ENCODE peak calls at places on chromosomes 11 and 22, in four cellular contexts. One of them, this sample, is unnamed.

GRCh38 chr11:9362393-9362863 is 22.0 kb upstream of the IPO7 start:
- DNase-seq in uterus: no peak
- DNase-seq in colonic mucosa: no peak
- DNase-seq in heart right ventricle: no peak
- DNase-seq in this sample: no peak

GRCh38 chr11:129143335-129143734 is 48.8 kb downstream of the ARHGAP32 start:
- DNase-seq in uterus: peak; percentile 63
- DNase-seq in colonic mucosa: peak; percentile 74
- DNase-seq in heart right ventricle: peak; percentile 26
- DNase-seq in this sample: peak; percentile 94

GRCh38 chr22:46754110-46754799 is 8.2 kb upstream of the TBC1D22A start:
- DNase-seq in uterus: peak; percentile 82
- DNase-seq in colonic mucosa: peak; percentile 94
- DNase-seq in heart right ventricle: peak; percentile 96
- DNase-seq in this sample: peak; percentile 91

GRCh38 chr22:24224468-24224867 is 20.4 kb downstream of the GGT5 start:
- DNase-seq in uterus: no peak
- DNase-seq in colonic mucosa: no peak
- DNase-seq in heart right ventricle: no peak
- DNase-seq in this sample: no peak

GRCh38 chr11:128503231-128503991 is 83.9 kb downstream of the ETS1 start:
- DNase-seq in uterus: no peak
- DNase-seq in colonic mucosa: no peak
- DNase-seq in heart right ventricle: no peak
- DNase-seq in this sample: no peak

GRCh38 chr11:116171271-116172140 is 601.3 kb downstream of the BUD13 start:
- DNase-seq in uterus: no peak
- DNase-seq in colonic mucosa: peak; percentile 7
- DNase-seq in heart right ventricle: peak; percentile 1
- DNase-seq in this sample: no peak

GRCh38 chr11:116725434-116726221 is 47.2 kb downstream of the BUD13 start:
- DNase-seq in uterus: peak; percentile 20
- DNase-seq in colonic mucosa: no peak
- DNase-seq in heart right ventricle: no peak
- DNase-seq in this sample: no peak

GRCh38 chr11:94768602-94769511 is 701 bp downstream of the AMOTL1 start:
- DNase-seq in uterus: peak; percentile 53
- DNase-seq in colonic mucosa: no peak
- DNase-seq in heart right ventricle: peak; percentile 58
- DNase-seq in this sample: no peak

GRCh38 chr11:111910637-111911562 is 670 bp downstream of the CRYAB start:
- DNase-seq in uterus: no peak
- DNase-seq in colonic mucosa: no peak
- DNase-seq in heart right ventricle: peak; percentile 64
- DNase-seq in this sample: no peak

GRCh38 chr11:69013009-69013951 is at the start of gene MRGPRF:
- DNase-seq in uterus: peak; percentile 98
- DNase-seq in colonic mucosa: peak; percentile 81
- DNase-seq in heart right ventricle: peak; percentile 88
- DNase-seq in this sample: peak; percentile 98

GRCh38 chr11:121367434-121367833 is 74.9 kb downstream of the SC5D start:
- DNase-seq in uterus: no peak
- DNase-seq in colonic mucosa: no peak
- DNase-seq in heart right ventricle: no peak
- DNase-seq in this sample: no peak

GRCh38 chr11:11422291-11423128 is 69.5 kb upstream of the CSNK2A3 start:
- DNase-seq in uterus: no peak
- DNase-seq in colonic mucosa: no peak
- DNase-seq in heart right ventricle: no peak
- DNase-seq in this sample: no peak

GRCh38 chr22:39176067-39176621 is 23.7 kb upstream of the CBX7 start:
- DNase-seq in uterus: peak; percentile 72
- DNase-seq in colonic mucosa: no peak
- DNase-seq in heart right ventricle: peak; percentile 73
- DNase-seq in this sample: no peak

GRCh38 chr11:86537541-86538222 is 134.7 kb downstream of the ME3 start:
- DNase-seq in uterus: no peak
- DNase-seq in colonic mucosa: no peak
- DNase-seq in heart right ventricle: no peak
- DNase-seq in this sample: no peak

GRCh38 chr11:104625246-104625645 is 273.0 kb downstream of the CASP12 start:
- DNase-seq in uterus: no peak
- DNase-seq in colonic mucosa: no peak
- DNase-seq in heart right ventricle: no peak
- DNase-seq in this sample: no peak

GRCh38 chr11:78110351-78110750 is 29.1 kb downstream of the ALG8 start:
- DNase-seq in uterus: no peak
- DNase-seq in colonic mucosa: no peak
- DNase-seq in heart right ventricle: no peak
- DNase-seq in this sample: no peak

GRCh38 chr22:41302016-41302767 is 867 bp downstream of the ZC3H7B start:
- DNase-seq in uterus: peak; percentile 26
- DNase-seq in colonic mucosa: no peak
- DNase-seq in heart right ventricle: no peak
- DNase-seq in this sample: no peak

GRCh38 chr11:66100272-66101037 is 30.4 kb downstream of the PACS1 start:
- DNase-seq in uterus: peak; percentile 37
- DNase-seq in colonic mucosa: peak; percentile 60
- DNase-seq in heart right ventricle: peak; percentile 67
- DNase-seq in this sample: no peak

GRCh38 chr11:22787565-22788162 is 41.9 kb downstream of the SVIP start:
- DNase-seq in uterus: no peak
- DNase-seq in colonic mucosa: no peak
- DNase-seq in heart right ventricle: no peak
- DNase-seq in this sample: no peak

GRCh38 chr22:49997932-49998717 is 14.4 kb downstream of the IL17REL start:
- DNase-seq in uterus: no peak
- DNase-seq in colonic mucosa: no peak
- DNase-seq in heart right ventricle: no peak
- DNase-seq in this sample: no peak

GRCh38 chr11:132605794-132606570 is 926.3 kb downstream of the OPCML start:
- DNase-seq in uterus: no peak
- DNase-seq in colonic mucosa: no peak
- DNase-seq in heart right ventricle: no peak
- DNase-seq in this sample: no peak

GRCh38 chr22:20037419-20037818 is 16.5 kb downstream of the TANGO2 start:
- DNase-seq in uterus: no peak
- DNase-seq in colonic mucosa: no peak
- DNase-seq in heart right ventricle: no peak
- DNase-seq in this sample: no peak

GRCh38 chr11:118222437-118222836 is 2.4 kb downstream of the JAML start:
- DNase-seq in uterus: no peak
- DNase-seq in colonic mucosa: no peak
- DNase-seq in heart right ventricle: no peak
- DNase-seq in this sample: no peak

GRCh38 chr11:11263238-11264030 is 89.6 kb downstream of the CSNK2A3 start:
- DNase-seq in uterus: peak; percentile 65
- DNase-seq in colonic mucosa: no peak
- DNase-seq in heart right ventricle: no peak
- DNase-seq in this sample: peak; percentile 65

GRCh38 chr11:15985127-15985862 is 371.1 kb downstream of the SOX6 start:
- DNase-seq in uterus: no peak
- DNase-seq in colonic mucosa: no peak
- DNase-seq in heart right ventricle: no peak
- DNase-seq in this sample: no peak

GRCh38 chr11:5600374-5600851 is 4.0 kb downstream of the TRIM6 start:
- DNase-seq in uterus: peak; percentile 56
- DNase-seq in colonic mucosa: peak; percentile 63
- DNase-seq in heart right ventricle: peak; percentile 63
- DNase-seq in this sample: peak; percentile 87

GRCh38 chr11:64856382-64857227 is 12.2 kb upstream of the CDC42BPG start:
- DNase-seq in uterus: peak; percentile 53
- DNase-seq in colonic mucosa: peak; percentile 45
- DNase-seq in heart right ventricle: no peak
- DNase-seq in this sample: peak; percentile 98

GRCh38 chr11:116232364-116232801 is 540.4 kb downstream of the BUD13 start:
- DNase-seq in uterus: peak; percentile 24
- DNase-seq in colonic mucosa: no peak
- DNase-seq in heart right ventricle: no peak
- DNase-seq in this sample: no peak

GRCh38 chr11:77158041-77158695 is 30.1 kb downstream of the MYO7A start:
- DNase-seq in uterus: no peak
- DNase-seq in colonic mucosa: no peak
- DNase-seq in heart right ventricle: no peak
- DNase-seq in this sample: no peak

GRCh38 chr11:20353829-20354434 is 9.6 kb upstream of the HTATIP2 start:
- DNase-seq in uterus: no peak
- DNase-seq in colonic mucosa: no peak
- DNase-seq in heart right ventricle: peak; percentile 17
- DNase-seq in this sample: no peak

GRCh38 chr11:819943-820649 is 1.4 kb downstream of the PNPLA2 start:
- DNase-seq in uterus: peak; percentile 76
- DNase-seq in colonic mucosa: peak; percentile 96
- DNase-seq in heart right ventricle: peak; percentile 91
- DNase-seq in this sample: peak; percentile 96

GRCh38 chr11:16909375-16910035 is 104.7 kb downstream of the PLEKHA7 start:
- DNase-seq in uterus: no peak
- DNase-seq in colonic mucosa: no peak
- DNase-seq in heart right ventricle: no peak
- DNase-seq in this sample: no peak

GRCh38 chr22:36853407-36854099 is 7.3 kb upstream of the NCF4 start:
- DNase-seq in uterus: peak; percentile 37
- DNase-seq in colonic mucosa: peak; percentile 75
- DNase-seq in heart right ventricle: peak; percentile 78
- DNase-seq in this sample: peak; percentile 72

GRCh38 chr11:12540075-12540685 is 134.0 kb upstream of the TEAD1 start:
- DNase-seq in uterus: no peak
- DNase-seq in colonic mucosa: no peak
- DNase-seq in heart right ventricle: no peak
- DNase-seq in this sample: no peak

GRCh38 chr22:49044776-49045175 is 782.9 kb downstream of the BRD1 start:
- DNase-seq in uterus: no peak
- DNase-seq in colonic mucosa: no peak
- DNase-seq in heart right ventricle: no peak
- DNase-seq in this sample: no peak

GRCh38 chr22:36470994-36471331 is 10.5 kb downstream of the TXN2 start:
- DNase-seq in uterus: no peak
- DNase-seq in colonic mucosa: no peak
- DNase-seq in heart right ventricle: no peak
- DNase-seq in this sample: no peak

GRCh38 chr11:121106812-121107211 is 5.8 kb downstream of the TECTA start:
- DNase-seq in uterus: no peak
- DNase-seq in colonic mucosa: no peak
- DNase-seq in heart right ventricle: no peak
- DNase-seq in this sample: no peak

GRCh38 chr11:83257638-83258229 is 28.4 kb downstream of the CCDC90B start:
- DNase-seq in uterus: peak; percentile 18
- DNase-seq in colonic mucosa: no peak
- DNase-seq in heart right ventricle: no peak
- DNase-seq in this sample: no peak

GRCh38 chr11:47056261-47056915 is 119.8 kb downstream of the CSTPP1 start:
- DNase-seq in uterus: no peak
- DNase-seq in colonic mucosa: no peak
- DNase-seq in heart right ventricle: no peak
- DNase-seq in this sample: no peak

GRCh38 chr11:67482275-67482735 is 521 bp upstream of the AIP start:
- DNase-seq in uterus: no peak
- DNase-seq in colonic mucosa: peak; percentile 23
- DNase-seq in heart right ventricle: peak; percentile 3
- DNase-seq in this sample: no peak
- H3K27ac ChIP-seq in uterus: peak overlapping the region; percentile 94
- H3K27ac ChIP-seq in colonic mucosa: peak overlapping the region; percentile 79
- H3K27ac ChIP-seq in heart right ventricle: peak overlapping the region; percentile 86
- H3K27ac ChIP-seq in this sample: peak overlapping the region; percentile 87

GRCh38 chr11:44730775-44731174 is 4.0 kb downstream of the TSPAN18 start:
- DNase-seq in uterus: no peak
- DNase-seq in colonic mucosa: no peak
- DNase-seq in heart right ventricle: no peak
- DNase-seq in this sample: no peak

GRCh38 chr11:44733877-44734276 is 7.1 kb downstream of the TSPAN18 start:
- DNase-seq in uterus: no peak
- DNase-seq in colonic mucosa: no peak
- DNase-seq in heart right ventricle: peak; percentile 40
- DNase-seq in this sample: no peak

GRCh38 chr11:44729718-44730117 is 3.0 kb downstream of the TSPAN18 start:
- DNase-seq in uterus: no peak
- DNase-seq in colonic mucosa: no peak
- DNase-seq in heart right ventricle: no peak
- DNase-seq in this sample: no peak

GRCh38 chr11:44732564-44732963 is 5.8 kb downstream of the TSPAN18 start:
- DNase-seq in uterus: no peak
- DNase-seq in colonic mucosa: no peak
- DNase-seq in heart right ventricle: no peak
- DNase-seq in this sample: no peak

GRCh38 chr11:44731685-44732411 is 5.1 kb downstream of the TSPAN18 start:
- DNase-seq in uterus: no peak
- DNase-seq in colonic mucosa: no peak
- DNase-seq in heart right ventricle: no peak
- DNase-seq in this sample: no peak
- H3K4me1 ChIP-seq in uterus: peaks cover 3% of the 10 kb centered on the region
- H3K4me1 ChIP-seq in colonic mucosa: no peaks in the 10 kb centered on the region
- H3K4me1 ChIP-seq in heart right ventricle: peaks cover 58% of the 10 kb centered on the region
- H3K4me1 ChIP-seq in this sample: peaks cover 3% of the 10 kb centered on the region

GRCh38 chr11:102518296-102519094 is 12.1 kb downstream of the MMP7 start:
- DNase-seq in uterus: no peak
- DNase-seq in colonic mucosa: no peak
- DNase-seq in heart right ventricle: no peak
- DNase-seq in this sample: no peak
- TF ChIP-seq CTCF in uterus: no peak
- TF ChIP-seq CTCF in colonic mucosa: no peak
- TF ChIP-seq CTCF in heart right ventricle: no peak
- TF ChIP-seq CTCF in this sample: no peak

GRCh38 chr11:36014906-36015305 is 71.0 kb downstream of the LDLRAD3 start:
- DNase-seq in uterus: no peak
- DNase-seq in colonic mucosa: no peak
- DNase-seq in heart right ventricle: no peak
- DNase-seq in this sample: no peak

GRCh38 chr11:36016263-36016662 is 72.4 kb downstream of the LDLRAD3 start:
- DNase-seq in uterus: no peak
- DNase-seq in colonic mucosa: no peak
- DNase-seq in heart right ventricle: no peak
- DNase-seq in this sample: no peak

GRCh38 chr11:36014499-36014898 is 70.6 kb downstream of the LDLRAD3 start:
- DNase-seq in uterus: no peak
- DNase-seq in colonic mucosa: no peak
- DNase-seq in heart right ventricle: no peak
- DNase-seq in this sample: no peak

GRCh38 chr11:36016709-36017108 is 72.8 kb downstream of the LDLRAD3 start:
- DNase-seq in uterus: no peak
- DNase-seq in colonic mucosa: no peak
- DNase-seq in heart right ventricle: no peak
- DNase-seq in this sample: no peak

DNA sequence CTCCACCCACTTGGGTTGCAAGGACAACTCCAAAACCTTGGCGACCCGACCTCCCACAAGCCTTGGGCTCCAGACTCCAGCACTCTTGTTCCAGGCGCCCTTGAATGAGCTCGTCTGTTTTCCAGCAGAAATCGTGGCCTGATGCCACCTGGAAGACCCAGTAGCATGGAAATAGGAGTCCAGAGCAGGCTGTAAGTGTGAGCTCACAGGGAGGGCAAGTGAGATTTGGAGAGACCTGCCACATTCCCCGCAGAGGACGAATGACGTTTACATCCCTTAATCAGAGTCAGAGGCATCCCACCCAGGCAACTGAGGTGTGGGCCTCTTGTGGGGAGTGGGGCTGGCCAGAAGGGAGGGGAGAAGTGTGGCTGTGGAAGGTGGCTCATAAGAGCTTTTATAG is 71.9 kb downstream of the LDLRAD3 start:
- DNase-seq in uterus: peak; percentile 55
- DNase-seq in colonic mucosa: no peak
- DNase-seq in heart right ventricle: peak; percentile 39
- DNase-seq in this sample: peak; percentile 63
- H3K27ac ChIP-seq in uterus: no peak overlapping the region
- H3K27ac ChIP-seq in colonic mucosa: no peak overlapping the region
- H3K27ac ChIP-seq in heart right ventricle: no peak overlapping the region
- H3K27ac ChIP-seq in this sample: peak overlapping the region; percentile 37